ENCODE peak calls at places on chromosomes 3 and 15, in nine cellular contexts. N is SK-N-SH, L is HL-60, Y is H1, A is Panc1, E is GM12891, U is GM23338, B is HCT116, D is HepG2. S is an unnamed sample.

GRCh38 chr15:40243126-40243810 is 4.4 kb downstream of the PAK6 start:
- DNase-seq in U (no peak), E (no peak), A (no peak), N (no peak), Y (no peak), D (no peak), L (no peak), B (no peak), S (no peak)

GRCh38 chr15:51132384-51133139 is 37.9 kb upstream of the TNFAIP8L3 start:
- DNase-seq in Y (peak; percentile 72), B (peak; percentile 15), L (no peak), N (peak; percentile 45), A (peak; percentile 58), D (peak; percentile 28), E (no peak), U (peak; percentile 59), S (no peak)

GRCh38 chr3:46080124-46080991 is 53.1 kb upstream of the XCR1 start:
- DNase-seq in U (no peak), B (no peak), D (no peak), A (no peak), L (no peak), E (no peak), N (no peak), Y (no peak), S (no peak)

GRCh38 chr3:141769171-141769894 is 6.1 kb downstream of the GRK7 start:
- DNase-seq in N (peak; percentile 77), E (no peak), B (no peak), U (no peak), Y (no peak), D (peak; percentile 28), L (no peak), A (no peak), S (no peak)

GRCh38 chr3:58274027-58274614 is 31.9 kb upstream of the RPP14 start:
- DNase-seq in N (no peak), U (no peak), A (no peak), B (no peak), Y (no peak), E (no peak), D (no peak), L (no peak), S (no peak)

GRCh38 chr15:94607176-94607654 is 375.9 kb downstream of the MCTP2 start:
- DNase-seq in D (no peak), U (no peak), Y (no peak), A (no peak), L (no peak), E (no peak), B (no peak), N (no peak), S (peak; percentile 42)

GRCh38 chr3:174355505-174355904 is 503.6 kb upstream of the NAALADL2 start:
- DNase-seq in Y (no peak), N (no peak), E (no peak), L (no peak), B (peak; percentile 26), A (no peak), D (no peak), U (peak; percentile 80), S (no peak)

GRCh38 chr3:170697131-170697530 is 111.3 kb upstream of the SLC7A14 start:
- DNase-seq in A (no peak), N (no peak), L (no peak), E (no peak), D (no peak), U (no peak), Y (no peak), B (no peak), S (no peak)

GRCh38 chr15:33735637-33736247 is 232.6 kb upstream of the CHRM5 start:
- DNase-seq in D (peak; percentile 13), A (peak; percentile 20), N (peak; percentile 51), Y (no peak), E (no peak), U (peak; percentile 60), L (no peak), B (peak; percentile 26), S (no peak)

GRCh38 chr3:27311400-27311799 is 57.8 kb downstream of the NEK10 start:
- DNase-seq in B (peak; percentile 90), U (peak; percentile 10), N (peak; percentile 4), L (no peak), Y (no peak), E (no peak), D (peak; percentile 27), A (peak; percentile 79), S (no peak)

GRCh38 chr3:5160926-5161858 is 26.3 kb upstream of the EDEM1 start:
- DNase-seq in Y (no peak), N (peak; percentile 8), A (no peak), E (no peak), D (no peak), L (no peak), U (peak; percentile 16), B (peak; percentile 1), S (no peak)

GRCh38 chr3:9386060-9386459 is 11.4 kb upstream of the SETD5 start:
- DNase-seq in N (no peak), E (no peak), D (no peak), L (no peak), Y (no peak), B (no peak), U (no peak), A (no peak), S (no peak)

GRCh38 chr3:197466586-197467399 is 89.0 kb downstream of the BDH1 start:
- DNase-seq in A (no peak), E (no peak), Y (no peak), D (no peak), B (no peak), L (no peak), U (no peak), N (peak; percentile 78), S (no peak)

GRCh38 chr15:62277816-62278394 is 112.8 kb upstream of the C2CD4B start:
- DNase-seq in D (no peak), A (no peak), E (no peak), N (no peak), L (no peak), B (no peak), U (peak; percentile 28), Y (no peak), S (no peak)

DNA sequence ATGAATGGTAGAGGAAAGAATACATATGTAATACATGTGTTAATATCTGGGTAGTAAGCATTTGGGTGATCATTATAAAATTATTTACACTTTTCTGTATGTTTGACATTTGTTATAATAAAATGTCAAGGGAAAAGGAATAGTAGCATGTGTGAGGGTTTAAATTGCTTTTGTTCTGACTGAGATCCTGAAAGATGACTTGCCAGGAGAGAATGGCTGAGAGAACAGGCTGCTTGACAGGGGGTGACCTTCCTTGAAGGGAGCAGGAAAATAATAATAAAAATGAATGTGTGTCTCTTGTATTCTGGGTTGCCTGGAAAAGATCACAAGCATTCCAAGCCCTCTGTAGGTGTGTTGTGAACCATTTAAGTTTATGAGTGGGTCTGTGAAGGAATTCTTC is 1178.9 kb downstream of the ZPLD1 start:
- DNase-seq in B (no peak), Y (no peak), A (no peak), L (no peak), N (no peak), U (no peak), E (no peak), D (no peak), S (no peak)
- TF ChIP-seq POLR2AphosphoS5 in B (no peak), Y (no peak), A (no peak), L (no peak), N (no peak), U (no peak), E (no peak), D (no peak), S (no peak)

DNA sequence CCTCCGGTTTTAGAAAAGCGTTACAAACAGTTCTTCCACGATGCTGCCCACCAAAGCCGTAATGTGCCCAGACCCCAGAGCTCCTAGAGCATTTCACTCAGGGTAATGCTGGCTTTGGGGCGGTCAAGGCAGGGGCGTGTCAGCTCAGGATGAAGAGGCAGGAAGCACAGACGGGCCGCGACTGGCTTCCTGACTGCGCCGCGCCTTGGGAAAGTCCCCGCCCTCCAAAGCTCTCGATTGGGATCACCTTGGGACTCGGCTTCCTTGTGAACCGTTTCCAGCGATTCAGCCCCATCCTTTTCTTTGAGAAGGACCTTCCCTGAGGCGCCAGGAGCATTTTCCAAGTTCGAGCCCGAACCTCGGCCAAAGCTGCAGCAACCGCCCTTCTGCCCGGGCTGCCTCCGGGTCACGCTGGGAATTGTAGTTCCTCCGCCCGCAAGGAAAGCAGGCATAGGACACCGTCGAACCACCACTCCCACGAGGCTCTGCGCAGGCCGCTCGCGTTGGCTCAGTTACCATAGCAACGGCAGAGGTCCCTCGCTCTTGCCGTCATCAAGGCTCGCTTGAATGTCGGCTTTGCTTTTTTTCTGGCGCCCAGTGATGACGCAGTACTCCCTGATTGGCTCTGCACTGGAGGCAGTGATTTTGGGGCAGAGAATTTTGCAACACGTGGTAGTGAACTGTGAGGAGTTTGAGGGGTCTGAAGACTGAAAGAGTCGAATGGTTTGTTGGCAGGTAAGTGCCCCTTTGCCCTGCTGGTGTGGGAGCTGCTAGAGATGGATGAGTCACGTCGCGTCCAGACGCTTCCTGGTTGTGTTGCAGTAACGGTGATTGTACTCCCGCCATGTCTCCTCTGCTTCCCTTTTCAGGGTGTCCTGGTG is at the start of the genes CCDC191 and QTRT2:
- DNase-seq in A (peak; percentile 98), E (peak; percentile 68), Y (peak; percentile 98), B (peak; percentile 98), D (peak; percentile 98), L (peak; percentile 99), U (peak; percentile 100), N (peak; percentile 89), S (peak; percentile 96)
- TF ChIP-seq POLR2AphosphoS5 in A (peak; percentile 83), E (peak; percentile 11), Y (peak; percentile 75), B (peak; percentile 73), D (peak; percentile 82), L (peak; percentile 71), U (peak; percentile 76), N (peak; percentile 65), S (peak; percentile 80)

GRCh38 chr3:33704891-33705290 is 13.2 kb downstream of the CLASP2 start:
- DNase-seq in U (no peak), D (no peak), L (no peak), A (no peak), B (no peak), E (no peak), N (no peak), Y (no peak), S (no peak)
- TF ChIP-seq POLR2AphosphoS5 in U (no peak), D (no peak), L (no peak), A (no peak), B (no peak), E (no peak), N (no peak), Y (no peak), S (no peak)

GRCh38 chr3:150300376-150300775 is 107.7 kb upstream of the TSC22D2 start:
- DNase-seq in A (no peak), E (no peak), N (no peak), Y (no peak), D (no peak), L (no peak), U (no peak), B (no peak), S (no peak)

GRCh38 chr3:150302246-150302645 is 105.9 kb upstream of the TSC22D2 start:
- DNase-seq in L (no peak), D (no peak), B (no peak), A (no peak), Y (no peak), U (no peak), N (no peak), E (no peak), S (no peak)

GRCh38 chr3:150303776-150304175 is 104.3 kb upstream of the TSC22D2 start:
- DNase-seq in Y (no peak), L (no peak), B (peak; percentile 57), D (peak; percentile 20), E (no peak), U (peak; percentile 66), N (no peak), A (no peak), S (no peak)

GRCh38 chr3:150299221-150299620 is 108.9 kb upstream of the TSC22D2 start:
- DNase-seq in E (no peak), L (no peak), A (no peak), U (peak; percentile 74), B (no peak), N (no peak), D (no peak), Y (no peak), S (no peak)

GRCh38 chr3:150300847-150301517 is 107.1 kb upstream of the TSC22D2 start:
- DNase-seq in D (no peak), U (no peak), Y (no peak), A (peak; percentile 80), L (no peak), N (no peak), B (no peak), E (no peak), S (no peak)
- TF ChIP-seq POLR2AphosphoS5 in D (no peak), U (no peak), Y (no peak), A (peak; percentile 38), L (no peak), N (no peak), B (no peak), E (no peak), S (no peak)

S was measured in SK-N-MC.